ENCODE peak calls at places on chromosomes 5 and 9, in nine cellular contexts. One of them, this sample, is unnamed.

GRCh38 chr9:97563458-97564135 is 62.1 kb downstream of the TMOD1 start:
- DNase-seq in HCT116: no peak
- DNase-seq in CD8-positive, alpha-beta T cell: no peak
- DNase-seq in stimulated activated CD4-positive, alpha-beta T cell treated with anti-CD3 and anti-CD28 coated beads, Interleukin-2, amount 100 ng/mL, for 48 hours: no peak
- DNase-seq in uterus: no peak
- DNase-seq in left lobe of liver: no peak
- DNase-seq in non-pigmented ciliary epithelial cell: no peak
- DNase-seq in IMR-90: no peak
- DNase-seq in psoas muscle: no peak
- DNase-seq in this sample: no peak

GRCh38 chr9:109107402-109108240 is 12.1 kb downstream of the TMEM245 start:
- DNase-seq in CD8-positive, alpha-beta T cell: no peak
- DNase-seq in IMR-90: peak; percentile 81
- DNase-seq in HCT116: peak; percentile 48
- DNase-seq in left lobe of liver: no peak
- DNase-seq in non-pigmented ciliary epithelial cell: no peak
- DNase-seq in psoas muscle: no peak
- DNase-seq in uterus: no peak
- DNase-seq in stimulated activated CD4-positive, alpha-beta T cell treated with anti-CD3 and anti-CD28 coated beads, Interleukin-2, amount 100 ng/mL, for 48 hours: no peak
- DNase-seq in this sample: no peak

GRCh38 chr5:154312571-154312970 is 122.0 kb downstream of the GALNT10 start:
- DNase-seq in HCT116: no peak
- DNase-seq in stimulated activated CD4-positive, alpha-beta T cell treated with anti-CD3 and anti-CD28 coated beads, Interleukin-2, amount 100 ng/mL, for 48 hours: no peak
- DNase-seq in uterus: no peak
- DNase-seq in left lobe of liver: no peak
- DNase-seq in psoas muscle: no peak
- DNase-seq in IMR-90: peak; percentile 40
- DNase-seq in non-pigmented ciliary epithelial cell: no peak
- DNase-seq in CD8-positive, alpha-beta T cell: no peak
- DNase-seq in this sample: no peak

GRCh38 chr5:141420855-141421488 is at the start of gene PCDHGA11:
- DNase-seq in IMR-90: peak; percentile 63
- DNase-seq in left lobe of liver: no peak
- DNase-seq in psoas muscle: peak; percentile 29
- DNase-seq in non-pigmented ciliary epithelial cell: no peak
- DNase-seq in CD8-positive, alpha-beta T cell: no peak
- DNase-seq in stimulated activated CD4-positive, alpha-beta T cell treated with anti-CD3 and anti-CD28 coated beads, Interleukin-2, amount 100 ng/mL, for 48 hours: peak; percentile 50
- DNase-seq in uterus: no peak
- DNase-seq in HCT116: peak; percentile 4
- DNase-seq in this sample: no peak

GRCh38 chr5:123157797-123158528 is 68.9 kb downstream of the PRDM6 start:
- DNase-seq in IMR-90: peak; percentile 83
- DNase-seq in stimulated activated CD4-positive, alpha-beta T cell treated with anti-CD3 and anti-CD28 coated beads, Interleukin-2, amount 100 ng/mL, for 48 hours: no peak
- DNase-seq in left lobe of liver: no peak
- DNase-seq in HCT116: peak; percentile 27
- DNase-seq in psoas muscle: no peak
- DNase-seq in CD8-positive, alpha-beta T cell: no peak
- DNase-seq in non-pigmented ciliary epithelial cell: peak; percentile 36
- DNase-seq in uterus: no peak
- DNase-seq in this sample: no peak

GRCh38 chr9:133701981-133702797 is 36.0 kb downstream of the SARDH start:
- DNase-seq in psoas muscle: peak; percentile 13
- DNase-seq in stimulated activated CD4-positive, alpha-beta T cell treated with anti-CD3 and anti-CD28 coated beads, Interleukin-2, amount 100 ng/mL, for 48 hours: peak; percentile 66
- DNase-seq in uterus: peak; percentile 33
- DNase-seq in CD8-positive, alpha-beta T cell: peak; percentile 55
- DNase-seq in IMR-90: peak; percentile 15
- DNase-seq in HCT116: no peak
- DNase-seq in non-pigmented ciliary epithelial cell: no peak
- DNase-seq in left lobe of liver: no peak
- DNase-seq in this sample: peak; percentile 24

GRCh38 chr5:73901455-73901854 is 275.5 kb downstream of the ARHGEF28 start:
- DNase-seq in non-pigmented ciliary epithelial cell: no peak
- DNase-seq in HCT116: no peak
- DNase-seq in CD8-positive, alpha-beta T cell: no peak
- DNase-seq in psoas muscle: no peak
- DNase-seq in uterus: no peak
- DNase-seq in stimulated activated CD4-positive, alpha-beta T cell treated with anti-CD3 and anti-CD28 coated beads, Interleukin-2, amount 100 ng/mL, for 48 hours: no peak
- DNase-seq in IMR-90: no peak
- DNase-seq in left lobe of liver: peak; percentile 69
- DNase-seq in this sample: no peak

GRCh38 chr5:112555691-112556090 is 136.6 kb upstream of the EPB41L4A start:
- DNase-seq in non-pigmented ciliary epithelial cell: peak; percentile 6
- DNase-seq in HCT116: no peak
- DNase-seq in uterus: no peak
- DNase-seq in psoas muscle: no peak
- DNase-seq in left lobe of liver: no peak
- DNase-seq in IMR-90: peak; percentile 57
- DNase-seq in CD8-positive, alpha-beta T cell: no peak
- DNase-seq in stimulated activated CD4-positive, alpha-beta T cell treated with anti-CD3 and anti-CD28 coated beads, Interleukin-2, amount 100 ng/mL, for 48 hours: no peak
- DNase-seq in this sample: no peak

GRCh38 chr5:38622723-38623129 is 66.3 kb upstream of the LIFR start:
- DNase-seq in CD8-positive, alpha-beta T cell: no peak
- DNase-seq in non-pigmented ciliary epithelial cell: no peak
- DNase-seq in psoas muscle: no peak
- DNase-seq in IMR-90: no peak
- DNase-seq in stimulated activated CD4-positive, alpha-beta T cell treated with anti-CD3 and anti-CD28 coated beads, Interleukin-2, amount 100 ng/mL, for 48 hours: no peak
- DNase-seq in left lobe of liver: no peak
- DNase-seq in uterus: no peak
- DNase-seq in HCT116: no peak
- DNase-seq in this sample: no peak

GRCh38 chr5:59007460-59008063 is 424.7 kb downstream of the RAB3C start:
- DNase-seq in CD8-positive, alpha-beta T cell: no peak
- DNase-seq in HCT116: peak; percentile 10
- DNase-seq in non-pigmented ciliary epithelial cell: no peak
- DNase-seq in left lobe of liver: no peak
- DNase-seq in uterus: no peak
- DNase-seq in IMR-90: peak; percentile 39
- DNase-seq in psoas muscle: no peak
- DNase-seq in stimulated activated CD4-positive, alpha-beta T cell treated with anti-CD3 and anti-CD28 coated beads, Interleukin-2, amount 100 ng/mL, for 48 hours: no peak
- DNase-seq in this sample: no peak

GRCh38 chr9:121634800-121635261 is 16.6 kb upstream of the DAB2IP start:
- DNase-seq in HCT116: no peak
- DNase-seq in non-pigmented ciliary epithelial cell: no peak
- DNase-seq in IMR-90: peak; percentile 13
- DNase-seq in stimulated activated CD4-positive, alpha-beta T cell treated with anti-CD3 and anti-CD28 coated beads, Interleukin-2, amount 100 ng/mL, for 48 hours: no peak
- DNase-seq in CD8-positive, alpha-beta T cell: no peak
- DNase-seq in psoas muscle: no peak
- DNase-seq in left lobe of liver: no peak
- DNase-seq in uterus: peak; percentile 54
- DNase-seq in this sample: no peak

GRCh38 chr9:132026932-132027585 is 52.6 kb downstream of the MED27 start:
- DNase-seq in HCT116: no peak
- DNase-seq in non-pigmented ciliary epithelial cell: peak; percentile 31
- DNase-seq in IMR-90: peak; percentile 74
- DNase-seq in uterus: no peak
- DNase-seq in psoas muscle: no peak
- DNase-seq in left lobe of liver: no peak
- DNase-seq in stimulated activated CD4-positive, alpha-beta T cell treated with anti-CD3 and anti-CD28 coated beads, Interleukin-2, amount 100 ng/mL, for 48 hours: no peak
- DNase-seq in CD8-positive, alpha-beta T cell: no peak
- DNase-seq in this sample: no peak

GRCh38 chr5:29208026-29208425 is 1985.5 kb upstream of the CDH6 start:
- DNase-seq in non-pigmented ciliary epithelial cell: peak; percentile 36
- DNase-seq in IMR-90: no peak
- DNase-seq in uterus: no peak
- DNase-seq in HCT116: no peak
- DNase-seq in stimulated activated CD4-positive, alpha-beta T cell treated with anti-CD3 and anti-CD28 coated beads, Interleukin-2, amount 100 ng/mL, for 48 hours: no peak
- DNase-seq in psoas muscle: no peak
- DNase-seq in left lobe of liver: no peak
- DNase-seq in CD8-positive, alpha-beta T cell: no peak
- DNase-seq in this sample: no peak

GRCh38 chr9:129283705-129284606 is 105.9 kb upstream of the IER5L start:
- DNase-seq in uterus: no peak
- DNase-seq in stimulated activated CD4-positive, alpha-beta T cell treated with anti-CD3 and anti-CD28 coated beads, Interleukin-2, amount 100 ng/mL, for 48 hours: no peak
- DNase-seq in CD8-positive, alpha-beta T cell: no peak
- DNase-seq in HCT116: no peak
- DNase-seq in psoas muscle: no peak
- DNase-seq in left lobe of liver: peak; percentile 41
- DNase-seq in non-pigmented ciliary epithelial cell: no peak
- DNase-seq in IMR-90: no peak
- DNase-seq in this sample: no peak

GRCh38 chr9:115939065-115939765 is 214.4 kb upstream of the PAPPA start:
- DNase-seq in uterus: no peak
- DNase-seq in stimulated activated CD4-positive, alpha-beta T cell treated with anti-CD3 and anti-CD28 coated beads, Interleukin-2, amount 100 ng/mL, for 48 hours: no peak
- DNase-seq in HCT116: no peak
- DNase-seq in CD8-positive, alpha-beta T cell: no peak
- DNase-seq in left lobe of liver: no peak
- DNase-seq in IMR-90: peak; percentile 87
- DNase-seq in psoas muscle: no peak
- DNase-seq in non-pigmented ciliary epithelial cell: peak; percentile 88
- DNase-seq in this sample: no peak

GRCh38 chr9:136744747-136745146 is 2.0 kb upstream of the LCN10 start:
- DNase-seq in non-pigmented ciliary epithelial cell: no peak
- DNase-seq in HCT116: no peak
- DNase-seq in IMR-90: no peak
- DNase-seq in CD8-positive, alpha-beta T cell: no peak
- DNase-seq in psoas muscle: peak; percentile 9
- DNase-seq in uterus: no peak
- DNase-seq in stimulated activated CD4-positive, alpha-beta T cell treated with anti-CD3 and anti-CD28 coated beads, Interleukin-2, amount 100 ng/mL, for 48 hours: no peak
- DNase-seq in left lobe of liver: no peak
- DNase-seq in this sample: no peak

GRCh38 chr9:112332674-112332976 is 794 bp downstream of the PTBP3 start:
- DNase-seq in IMR-90: no peak
- DNase-seq in CD8-positive, alpha-beta T cell: no peak
- DNase-seq in left lobe of liver: no peak
- DNase-seq in non-pigmented ciliary epithelial cell: no peak
- DNase-seq in HCT116: no peak
- DNase-seq in psoas muscle: no peak
- DNase-seq in uterus: no peak
- DNase-seq in stimulated activated CD4-positive, alpha-beta T cell treated with anti-CD3 and anti-CD28 coated beads, Interleukin-2, amount 100 ng/mL, for 48 hours: no peak
- DNase-seq in this sample: no peak

GRCh38 chr9:33249087-33249657 is 9.2 kb downstream of the SPINK4 start:
- DNase-seq in CD8-positive, alpha-beta T cell: no peak
- DNase-seq in non-pigmented ciliary epithelial cell: no peak
- DNase-seq in HCT116: no peak
- DNase-seq in stimulated activated CD4-positive, alpha-beta T cell treated with anti-CD3 and anti-CD28 coated beads, Interleukin-2, amount 100 ng/mL, for 48 hours: no peak
- DNase-seq in psoas muscle: no peak
- DNase-seq in uterus: no peak
- DNase-seq in IMR-90: no peak
- DNase-seq in left lobe of liver: no peak
- DNase-seq in this sample: no peak

GRCh38 chr5:159765034-159765433 is 151.2 kb upstream of the ADRA1B start:
- DNase-seq in HCT116: no peak
- DNase-seq in left lobe of liver: no peak
- DNase-seq in CD8-positive, alpha-beta T cell: no peak
- DNase-seq in uterus: no peak
- DNase-seq in psoas muscle: no peak
- DNase-seq in non-pigmented ciliary epithelial cell: no peak
- DNase-seq in IMR-90: peak; percentile 25
- DNase-seq in stimulated activated CD4-positive, alpha-beta T cell treated with anti-CD3 and anti-CD28 coated beads, Interleukin-2, amount 100 ng/mL, for 48 hours: no peak
- DNase-seq in this sample: no peak

GRCh38 chr5:84403773-84404172 is 19.1 kb upstream of the EDIL3 start:
- DNase-seq in psoas muscle: no peak
- DNase-seq in left lobe of liver: no peak
- DNase-seq in uterus: no peak
- DNase-seq in non-pigmented ciliary epithelial cell: peak; percentile 97
- DNase-seq in IMR-90: peak; percentile 97
- DNase-seq in stimulated activated CD4-positive, alpha-beta T cell treated with anti-CD3 and anti-CD28 coated beads, Interleukin-2, amount 100 ng/mL, for 48 hours: no peak
- DNase-seq in HCT116: peak; percentile 35
- DNase-seq in CD8-positive, alpha-beta T cell: no peak
- DNase-seq in this sample: no peak

GRCh38 chr9:124270504-124271335 is 13.0 kb downstream of the NEK6 start:
- DNase-seq in CD8-positive, alpha-beta T cell: no peak
- DNase-seq in non-pigmented ciliary epithelial cell: no peak
- DNase-seq in stimulated activated CD4-positive, alpha-beta T cell treated with anti-CD3 and anti-CD28 coated beads, Interleukin-2, amount 100 ng/mL, for 48 hours: no peak
- DNase-seq in uterus: no peak
- DNase-seq in IMR-90: no peak
- DNase-seq in HCT116: no peak
- DNase-seq in psoas muscle: peak; percentile 56
- DNase-seq in left lobe of liver: peak; percentile 94
- DNase-seq in this sample: peak; percentile 83

GRCh38 chr9:27726244-27727141 is 153.2 kb upstream of the C9orf72 start:
- DNase-seq in uterus: peak; percentile 45
- DNase-seq in psoas muscle: peak; percentile 19
- DNase-seq in CD8-positive, alpha-beta T cell: peak; percentile 2
- DNase-seq in HCT116: peak; percentile 44
- DNase-seq in stimulated activated CD4-positive, alpha-beta T cell treated with anti-CD3 and anti-CD28 coated beads, Interleukin-2, amount 100 ng/mL, for 48 hours: peak; percentile 43
- DNase-seq in left lobe of liver: peak; percentile 60
- DNase-seq in non-pigmented ciliary epithelial cell: no peak
- DNase-seq in IMR-90: peak; percentile 55
- DNase-seq in this sample: peak; percentile 38

GRCh38 chr5:159628703-159629102 is 287.6 kb upstream of the ADRA1B start:
- DNase-seq in uterus: no peak
- DNase-seq in psoas muscle: no peak
- DNase-seq in IMR-90: no peak
- DNase-seq in non-pigmented ciliary epithelial cell: no peak
- DNase-seq in stimulated activated CD4-positive, alpha-beta T cell treated with anti-CD3 and anti-CD28 coated beads, Interleukin-2, amount 100 ng/mL, for 48 hours: no peak
- DNase-seq in left lobe of liver: no peak
- DNase-seq in HCT116: no peak
- DNase-seq in CD8-positive, alpha-beta T cell: no peak
- DNase-seq in this sample: no peak

GRCh38 chr5:86974910-86975309 is 292.8 kb upstream of the RASA1 start:
- DNase-seq in HCT116: no peak
- DNase-seq in stimulated activated CD4-positive, alpha-beta T cell treated with anti-CD3 and anti-CD28 coated beads, Interleukin-2, amount 100 ng/mL, for 48 hours: no peak
- DNase-seq in psoas muscle: no peak
- DNase-seq in left lobe of liver: no peak
- DNase-seq in uterus: no peak
- DNase-seq in IMR-90: no peak
- DNase-seq in CD8-positive, alpha-beta T cell: no peak
- DNase-seq in non-pigmented ciliary epithelial cell: no peak
- DNase-seq in this sample: no peak

GRCh38 chr5:9498541-9499497 is 47.1 kb downstream of the SEMA5A start:
- DNase-seq in non-pigmented ciliary epithelial cell: no peak
- DNase-seq in left lobe of liver: no peak
- DNase-seq in psoas muscle: no peak
- DNase-seq in stimulated activated CD4-positive, alpha-beta T cell treated with anti-CD3 and anti-CD28 coated beads, Interleukin-2, amount 100 ng/mL, for 48 hours: no peak
- DNase-seq in HCT116: no peak
- DNase-seq in uterus: no peak
- DNase-seq in IMR-90: peak; percentile 20
- DNase-seq in CD8-positive, alpha-beta T cell: no peak
- DNase-seq in this sample: no peak

GRCh38 chr5:136399512-136399911 is 34.2 kb upstream of the TRPC7 start:
- DNase-seq in IMR-90: peak; percentile 1
- DNase-seq in non-pigmented ciliary epithelial cell: no peak
- DNase-seq in left lobe of liver: no peak
- DNase-seq in psoas muscle: no peak
- DNase-seq in uterus: no peak
- DNase-seq in HCT116: no peak
- DNase-seq in CD8-positive, alpha-beta T cell: no peak
- DNase-seq in stimulated activated CD4-positive, alpha-beta T cell treated with anti-CD3 and anti-CD28 coated beads, Interleukin-2, amount 100 ng/mL, for 48 hours: no peak
- DNase-seq in this sample: no peak

GRCh38 chr9:88551546-88552137 is 16.7 kb downstream of the NXNL2 start:
- DNase-seq in HCT116: no peak
- DNase-seq in CD8-positive, alpha-beta T cell: no peak
- DNase-seq in uterus: no peak
- DNase-seq in psoas muscle: no peak
- DNase-seq in IMR-90: no peak
- DNase-seq in non-pigmented ciliary epithelial cell: no peak
- DNase-seq in left lobe of liver: no peak
- DNase-seq in stimulated activated CD4-positive, alpha-beta T cell treated with anti-CD3 and anti-CD28 coated beads, Interleukin-2, amount 100 ng/mL, for 48 hours: no peak
- DNase-seq in this sample: no peak

GRCh38 chr5:177607452-177608192 is 7.7 kb downstream of the B4GALT7 start:
- DNase-seq in uterus: peak; percentile 72
- DNase-seq in psoas muscle: peak; percentile 70
- DNase-seq in IMR-90: peak; percentile 76
- DNase-seq in left lobe of liver: peak; percentile 81
- DNase-seq in HCT116: no peak
- DNase-seq in stimulated activated CD4-positive, alpha-beta T cell treated with anti-CD3 and anti-CD28 coated beads, Interleukin-2, amount 100 ng/mL, for 48 hours: peak; percentile 59
- DNase-seq in CD8-positive, alpha-beta T cell: peak; percentile 30
- DNase-seq in non-pigmented ciliary epithelial cell: peak; percentile 60
- DNase-seq in this sample: peak; percentile 80

GRCh38 chr5:105931782-105932489 is 1738.8 kb downstream of the EFNA5 start:
- DNase-seq in non-pigmented ciliary epithelial cell: peak; percentile 47
- DNase-seq in psoas muscle: no peak
- DNase-seq in left lobe of liver: no peak
- DNase-seq in IMR-90: peak; percentile 73
- DNase-seq in CD8-positive, alpha-beta T cell: no peak
- DNase-seq in uterus: no peak
- DNase-seq in HCT116: no peak
- DNase-seq in stimulated activated CD4-positive, alpha-beta T cell treated with anti-CD3 and anti-CD28 coated beads, Interleukin-2, amount 100 ng/mL, for 48 hours: no peak
- DNase-seq in this sample: no peak

This sample was measured in right lobe of liver.